ENCODE peak calls at places on chromosomes 2 and 18, in four cellular contexts. Q is Panc1, D is heart right ventricle, K is suprapubic skin. J is an unnamed sample.
A peak's percentile ranks its signal among the peaks of the same experiment; 100 is the strongest.

GRCh38 chr2:95323347-95324155 is 26.4 kb downstream of the KCNIP3 start:
- DNase-seq in Q (no peak), D (peak; percentile 1), K (no peak), J (no peak)

GRCh38 chr18:13371689-13372404 is 153.3 kb downstream of the LDLRAD4 start:
- DNase-seq in Q (no peak), D (no peak), K (no peak), J (no peak)

GRCh38 chr2:110206056-110206455 is 1.2 kb upstream of the NPHP1 start:
- DNase-seq in Q (no peak), D (no peak), K (no peak), J (no peak)

GRCh38 chr18:13136056-13136688 is 82.4 kb upstream of the LDLRAD4 start:
- DNase-seq in Q (no peak), D (no peak), K (no peak), J (no peak)

GRCh38 chr2:55120634-55121359 is 70.5 kb upstream of the RTN4 start:
- DNase-seq in Q (no peak), D (peak; percentile 56), K (no peak), J (no peak)

GRCh38 chr2:74450570-74451190 is 4.2 kb upstream of the INO80B start:
- DNase-seq in Q (no peak), D (no peak), K (no peak), J (no peak)

GRCh38 chr2:150484006-150484405 is 3.5 kb downstream of the RND3 start:
- DNase-seq in Q (no peak), D (no peak), K (no peak), J (no peak)

GRCh38 chr2:96107883-96108551 is 8.4 kb downstream of the ADRA2B start:
- DNase-seq in Q (no peak), D (no peak), K (peak; percentile 27), J (no peak)

GRCh38 chr2:6412533-6413085 is 453.1 kb downstream of the CMPK2 start:
- DNase-seq in Q (peak; percentile 15), D (no peak), K (no peak), J (no peak)

GRCh38 chr2:16184945-16185660 is 244.8 kb downstream of the MYCN start:
- DNase-seq in Q (no peak), D (no peak), K (no peak), J (no peak)

GRCh38 chr2:16136461-16137035 is 196.2 kb downstream of the MYCN start:
- DNase-seq in Q (no peak), D (no peak), K (no peak), J (no peak)

GRCh38 chr18:63290456-63291200 is 28.9 kb downstream of the BCL2 start:
- DNase-seq in Q (no peak), D (no peak), K (no peak), J (no peak)

GRCh38 chr2:79994161-79994560 is 310.4 kb downstream of the LRRTM1 start:
- DNase-seq in Q (no peak), D (no peak), K (no peak), J (no peak)

GRCh38 chr2:150742094-150742493 is 254.6 kb upstream of the RND3 start:
- DNase-seq in Q (no peak), D (no peak), K (no peak), J (no peak)

GRCh38 chr2:159615187-159615935 is 987 bp downstream of the BAZ2B start:
- DNase-seq in Q (peak; percentile 78), D (peak; percentile 89), K (peak; percentile 93), J (peak; percentile 90)

GRCh38 chr2:160338891-160339290 is 138.8 kb upstream of the ITGB6 start:
- DNase-seq in Q (no peak), D (peak; percentile 20), K (no peak), J (no peak)

GRCh38 chr2:86809481-86810121 is 18.9 kb upstream of the CD8A start:
- DNase-seq in Q (no peak), D (no peak), K (no peak), J (no peak)

GRCh38 chr2:166361351-166362153 is 14.2 kb downstream of the SCN9A start:
- DNase-seq in Q (no peak), D (no peak), K (no peak), J (no peak)

GRCh38 chr2:183124222-183124956 is at the start of gene NUP35:
- DNase-seq in Q (peak; percentile 82), D (peak; percentile 79), K (peak; percentile 90), J (peak; percentile 88)

GRCh38 chr2:26615336-26616031 is 25.7 kb downstream of the CIB4 start:
- DNase-seq in Q (no peak), D (no peak), K (peak; percentile 41), J (no peak)

GRCh38 chr2:174662459-174662858 is 64.9 kb upstream of the WIPF1 start:
- DNase-seq in Q (no peak), D (no peak), K (no peak), J (no peak)

GRCh38 chr2:37561615-37562569 is 109.5 kb downstream of the CDC42EP3 start:
- DNase-seq in Q (no peak), D (no peak), K (no peak), J (no peak)

GRCh38 chr18:69949538-69949936 is 1.9 kb upstream of the CD226 start:
- DNase-seq in Q (no peak), D (no peak), K (no peak), J (no peak)

GRCh38 chr18:45248240-45248903 is 366.9 kb upstream of the SLC14A2 start:
- DNase-seq in Q (no peak), D (no peak), K (no peak), J (no peak)

GRCh38 chr2:150136407-150136806 is 351.1 kb downstream of the RND3 start:
- DNase-seq in Q (no peak), D (no peak), K (no peak), J (no peak)

GRCh38 chr18:8751692-8752091 is 46.3 kb downstream of the MTCL1 start:
- DNase-seq in Q (no peak), D (no peak), K (no peak), J (no peak)

GRCh38 chr2:22487541-22487940 is 897.4 kb upstream of the KLHL29 start:
- DNase-seq in Q (no peak), D (no peak), K (no peak), J (no peak)

GRCh38 chr2:172226244-172227061 is 123.8 kb upstream of the DLX2 start:
- DNase-seq in Q (no peak), D (no peak), K (no peak), J (no peak)

DNA sequence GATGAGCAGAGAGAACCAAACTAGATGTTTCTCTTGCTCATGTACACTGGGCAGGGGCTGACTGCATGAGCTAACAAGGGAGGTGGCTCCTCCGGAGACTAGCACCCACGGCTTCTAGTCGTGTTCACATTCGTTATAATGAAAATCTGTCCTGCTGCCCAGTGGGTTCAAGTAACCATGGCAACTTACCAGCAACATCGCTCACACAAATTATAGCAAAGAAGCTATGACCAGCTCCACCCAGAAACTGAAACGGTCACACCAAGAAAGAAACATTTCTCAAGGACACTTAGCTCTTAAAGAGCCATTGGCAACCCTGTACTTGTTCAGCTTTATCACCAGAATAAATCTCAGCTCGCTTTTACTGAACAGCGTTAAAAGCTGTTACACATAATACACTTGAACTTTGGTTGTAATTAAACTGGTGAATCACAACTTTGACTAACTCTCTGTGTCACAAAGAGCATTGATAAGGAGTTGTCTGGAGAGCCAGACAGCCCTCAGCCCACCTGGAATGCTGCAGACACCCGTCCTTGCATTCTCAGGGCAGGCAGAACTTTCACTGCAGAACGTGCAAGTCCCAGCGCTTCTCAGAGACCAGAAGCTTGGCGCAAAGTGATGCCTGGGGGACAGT is 141.2 kb downstream of the PID1 start:
- DNase-seq in Q (no peak), D (no peak), K (no peak), J (peak; percentile 31)
- H3K27ac ChIP-seq in Q (no peak overlapping the region), D (no peak overlapping the region), K (no peak overlapping the region), J (no peak overlapping the region)

DNA sequence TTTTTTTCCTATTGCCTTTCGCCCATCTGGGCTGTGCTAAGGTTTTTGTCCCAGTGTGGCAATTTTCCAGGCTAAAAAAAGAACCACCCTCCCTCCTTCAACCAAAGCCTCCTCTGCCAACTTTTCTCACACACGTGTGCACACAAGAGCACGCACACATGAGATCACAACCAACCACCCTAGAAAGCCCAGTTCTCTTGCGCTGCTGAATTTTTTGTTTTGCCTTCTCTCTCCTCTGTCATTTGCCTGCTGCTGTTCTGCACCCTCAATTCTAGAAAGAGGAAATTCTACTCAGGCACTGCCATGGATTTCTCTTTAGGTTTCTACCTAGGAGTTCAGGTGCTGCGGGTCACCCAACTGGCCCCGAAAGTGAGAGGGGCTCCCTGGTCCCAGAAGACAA is 8.6 kb upstream of the CXCR4 start:
- DNase-seq in Q (no peak), D (no peak), K (no peak), J (no peak)
- H3K27ac ChIP-seq in Q (no peak overlapping the region), D (no peak overlapping the region), K (no peak overlapping the region), J (no peak overlapping the region)

GRCh38 chr2:130764821-130765115 is 9.4 kb downstream of the AMER3 start:
- DNase-seq in Q (no peak), D (no peak), K (no peak), J (no peak)

GRCh38 chr2:130762910-130763385 is 7.6 kb downstream of the AMER3 start:
- DNase-seq in Q (no peak), D (no peak), K (no peak), J (no peak)

GRCh38 chr2:130763405-130763804 is 8.1 kb downstream of the AMER3 start:
- DNase-seq in Q (no peak), D (no peak), K (no peak), J (no peak)

GRCh38 chr2:130765464-130765863 is 10.1 kb downstream of the AMER3 start:
- DNase-seq in Q (no peak), D (no peak), K (no peak), J (no peak)

DNA sequence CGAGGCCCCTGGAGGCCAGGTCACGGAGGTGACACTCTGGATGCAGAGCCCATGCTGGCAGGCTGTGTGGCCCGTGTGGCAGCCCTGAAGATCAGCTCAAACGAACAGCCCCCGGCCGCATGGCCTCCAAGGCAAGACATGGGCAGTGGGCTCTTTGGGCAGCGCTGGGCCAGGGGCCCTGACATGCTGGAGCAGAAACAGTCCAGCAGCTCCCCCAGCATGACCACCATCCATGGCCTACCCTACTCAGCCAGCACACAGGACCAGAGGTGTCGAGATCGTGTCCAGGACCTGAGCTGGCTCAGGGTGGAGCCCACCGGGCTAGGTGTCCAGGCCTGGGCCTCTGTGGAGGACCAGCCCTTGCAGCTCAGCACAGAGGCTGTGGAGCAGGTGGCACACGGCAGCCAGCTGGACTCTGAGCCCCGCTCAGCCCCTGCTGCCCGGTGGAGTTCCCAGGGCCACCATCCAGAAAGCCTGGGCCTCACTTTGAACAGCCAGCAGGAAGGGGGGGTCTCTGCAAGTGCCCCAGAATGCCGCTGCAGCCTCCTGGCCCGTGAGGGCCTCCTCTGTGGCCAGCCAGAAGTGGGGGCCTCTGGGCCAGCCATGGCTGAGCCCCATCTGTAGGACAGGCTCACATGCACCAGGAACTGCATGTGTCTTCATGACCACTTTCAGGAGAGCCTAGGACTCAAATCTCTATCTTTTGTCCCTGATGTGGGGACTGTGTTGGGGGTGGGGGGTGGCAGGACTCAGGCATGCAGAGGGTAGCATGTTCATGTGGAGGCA is 8.9 kb downstream of the AMER3 start:
- DNase-seq in Q (no peak), D (no peak), K (no peak), J (no peak)
- H3K27ac ChIP-seq in Q (no peak overlapping the region), D (no peak overlapping the region), K (no peak overlapping the region), J (no peak overlapping the region)

DNA sequence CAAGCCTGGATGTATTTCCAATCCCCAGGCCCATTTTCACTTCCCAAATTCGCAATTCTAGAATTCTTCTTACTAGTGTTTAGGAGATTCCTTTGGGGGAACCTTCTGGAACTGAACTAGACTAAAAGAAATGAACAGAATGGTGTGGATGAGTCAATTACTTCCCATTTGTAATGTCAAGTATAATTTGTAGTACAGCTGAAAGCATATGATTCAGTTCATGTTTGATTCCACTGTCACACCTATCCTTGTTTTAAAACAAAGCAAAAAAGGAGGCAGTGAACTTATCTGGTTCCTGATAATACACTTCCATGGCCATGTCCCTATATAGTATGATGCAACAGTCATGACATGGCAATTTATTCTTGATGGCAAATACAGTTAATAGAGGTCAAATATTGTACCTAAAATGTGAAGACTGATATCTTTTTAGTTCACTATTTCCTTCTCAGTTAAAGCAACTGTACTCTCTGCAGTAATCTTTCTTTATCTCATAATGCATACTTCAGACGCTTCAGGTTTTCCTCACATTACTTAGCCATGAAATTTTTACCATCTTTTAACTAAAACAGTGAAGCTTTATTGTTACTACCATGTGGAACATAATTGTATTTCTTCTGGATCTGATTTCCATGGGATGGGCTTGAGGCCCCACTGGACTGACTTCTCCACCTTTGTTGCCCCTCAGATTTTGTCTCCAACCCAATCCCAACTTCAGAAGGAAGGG is 1.9 kb downstream of the IDH1 start:
- DNase-seq in Q (no peak), D (no peak), K (no peak), J (no peak)
- H3K27ac ChIP-seq in Q (peak overlapping the region; percentile 86), D (no peak overlapping the region), K (peak overlapping the region; percentile 79), J (no peak overlapping the region)

J was measured in lung.